ENCODE peak calls at places on chromosomes 16 and 17, in five cellular contexts. Q is psoas muscle; U is CD8-positive, alpha-beta T cell; Z is prostate gland; F is lung. I is an unnamed sample. For H3K4me1, the result is how much of the 10 kb centered on the place peaks cover.

GRCh38 chr17:51353296-51353695 is 93.0 kb downstream of the UTP18 start:
- DNase-seq in Q (no peak), U (no peak), Z (no peak), F (no peak), I (peak)

GRCh38 chr17:63973930-63974593 is 1.3 kb upstream of the SCN4A start:
- DNase-seq in Q (peak), U (no peak), Z (no peak), F (no peak), I (no peak)

GRCh38 chr16:77383606-77384187 is 51.1 kb downstream of the ADAMTS18 start:
- DNase-seq in Q (no peak), U (no peak), Z (no peak), F (no peak), I (no peak)

GRCh38 chr17:64020068-64020766 is at the start of gene ICAM2:
- DNase-seq in Q (peak), U (peak), Z (peak), F (no peak), I (no peak)

GRCh38 chr16:66026211-66026610 is 340.3 kb upstream of the CDH5 start:
- DNase-seq in Q (no peak), U (no peak), Z (peak), F (no peak), I (no peak)

GRCh38 chr17:6279659-6280058 is 155.3 kb downstream of the AIPL1 start:
- DNase-seq in Q (no peak), U (no peak), Z (peak), F (no peak), I (peak)

GRCh38 chr17:37710344-37710886 is 34.4 kb downstream of the HNF1B start:
- DNase-seq in Q (no peak), U (no peak), Z (peak), F (peak), I (no peak)

GRCh38 chr16:27511657-27512056 is 38.1 kb downstream of the GTF3C1 start:
- DNase-seq in Q (peak), U (no peak), Z (no peak), F (no peak), I (no peak)

GRCh38 chr17:75059369-75060345 is 12.6 kb downstream of the KCTD2 start:
- DNase-seq in Q (no peak), U (no peak), Z (peak), F (no peak), I (no peak)

GRCh38 chr17:58333396-58334207 is 5.0 kb upstream of the TSPOAP1 start:
- DNase-seq in Q (no peak), U (no peak), Z (no peak), F (no peak), I (no peak)

GRCh38 chr16:88359008-88359407 is 23.8 kb upstream of the ZNF469 start:
- DNase-seq in Q (peak), U (no peak), Z (no peak), F (no peak), I (no peak)

GRCh38 chr17:9227819-9228407 is 206.6 kb downstream of the NTN1 start:
- DNase-seq in Q (no peak), U (no peak), Z (no peak), F (no peak), I (no peak)

GRCh38 chr16:68901910-68902309 is 58.6 kb downstream of the TANGO6 start:
- DNase-seq in Q (no peak), U (no peak), Z (no peak), F (no peak), I (no peak)

GRCh38 chr17:44321246-44322120 is 3.1 kb downstream of the SLC25A39 start:
- DNase-seq in Q (no peak), U (no peak), Z (no peak), F (no peak), I (no peak)

GRCh38 chr16:89607453-89607852 is 6.0 kb upstream of the DPEP1 start:
- DNase-seq in Q (no peak), U (no peak), Z (no peak), F (no peak), I (no peak)

GRCh38 chr17:13024033-13024432 is 6.2 kb upstream of the ELAC2 start:
- DNase-seq in Q (no peak), U (no peak), Z (no peak), F (no peak), I (no peak)

GRCh38 chr16:69131749-69132423 is 502 bp downstream of the CHTF8 start:
- DNase-seq in Q (peak), U (peak), Z (peak), F (peak), I (no peak)

GRCh38 chr17:41773190-41773588 is 13.3 kb downstream of the JUP start:
- DNase-seq in Q (peak), U (no peak), Z (peak), F (peak), I (peak)

GRCh38 chr16:4433228-4433627 is 7.6 kb downstream of the DNAJA3 start:
- DNase-seq in Q (no peak), U (no peak), Z (no peak), F (no peak), I (no peak)

GRCh38 chr16:83404261-83404660 is 403.5 kb upstream of the HSBP1 start:
- DNase-seq in Q (no peak), U (no peak), Z (no peak), F (no peak), I (no peak)

GRCh38 chr17:28597606-28598383 is 1.0 kb downstream of the SPAG5 start:
- DNase-seq in Q (no peak), U (no peak), Z (no peak), F (no peak), I (no peak)

GRCh38 chr17:81064746-81065475 is 30.0 kb downstream of the BAIAP2 start:
- DNase-seq in Q (no peak), U (no peak), Z (no peak), F (no peak), I (no peak)

GRCh38 chr16:35735403-35736251 is 2276.2 kb downstream of the TP53TG3F start:
- DNase-seq in Q (no peak), U (no peak), Z (no peak), F (no peak), I (no peak)

GRCh38 chr17:2090804-2091534 is 36.1 kb downstream of the HIC1 start:
- DNase-seq in Q (peak), U (no peak), Z (no peak), F (no peak), I (peak)

GRCh38 chr17:21019976-21020575 is 22.7 kb downstream of the USP22 start:
- DNase-seq in Q (peak), U (peak), Z (no peak), F (no peak), I (no peak)

GRCh38 chr17:81582341-81582740 is 30.2 kb upstream of the FAAP100 start:
- DNase-seq in Q (no peak), U (no peak), Z (no peak), F (no peak), I (no peak)

GRCh38 chr16:35629001-35629400 is 2169.6 kb downstream of the TP53TG3F start:
- DNase-seq in Q (no peak), U (no peak), Z (no peak), F (no peak), I (no peak)

GRCh38 chr17:44915321-44915726 is at the start of gene GFAP:
- DNase-seq in Q (no peak), U (no peak), Z (no peak), F (no peak), I (no peak)

GRCh38 chr17:601462-602303 is 113.0 kb downstream of the VPS53 start:
- DNase-seq in Q (no peak), U (no peak), Z (no peak), F (no peak), I (no peak)

GRCh38 chr17:32286518-32286900 is 20.9 kb downstream of the RHBDL3 start:
- DNase-seq in Q (no peak), U (no peak), Z (no peak), F (no peak), I (no peak)

GRCh38 chr16:67170948-67171649 is 761 bp downstream of the NOL3 start:
- DNase-seq in Q (no peak), U (no peak), Z (no peak), F (no peak), I (no peak)
- H3K27ac ChIP-seq in Q (peak), U (no peak), Z (peak), F (peak), I (peak)

DNA sequence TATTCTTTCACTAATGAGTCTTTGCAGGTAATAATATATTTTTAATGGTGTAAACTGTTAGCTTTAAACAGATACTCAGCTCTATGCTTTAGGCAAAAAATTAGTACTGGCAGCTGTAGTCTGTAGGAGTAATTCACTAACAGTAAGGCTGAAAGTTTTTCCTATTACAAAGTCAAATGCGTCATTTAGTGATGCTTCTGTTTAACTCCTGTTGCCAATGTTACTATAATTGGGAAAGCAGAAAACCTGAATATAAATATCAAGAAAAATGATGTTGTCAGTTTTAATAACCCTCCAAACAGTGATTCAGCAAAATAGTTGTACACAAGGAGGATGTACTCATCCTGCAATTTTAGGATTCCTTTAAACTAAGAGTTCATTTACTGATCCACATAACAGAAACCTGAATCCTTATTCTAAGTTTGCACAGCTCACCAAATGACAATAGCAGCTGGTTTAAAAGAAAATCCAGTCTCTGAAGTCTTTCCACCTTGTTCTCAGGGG is 4.3 kb downstream of the CDR2 start:
- DNase-seq in Q (no peak), U (no peak), Z (no peak), F (no peak), I (no peak)
- H3K4me1 ChIP-seq in Q (under half), U (half or more), Z (under half), F (under half), I (half or more)

GRCh38 chr17:71633391-71633849 is 487.4 kb upstream of the SOX9 start:
- DNase-seq in Q (no peak), U (no peak), Z (peak), F (no peak), I (peak)
- H3K27ac ChIP-seq in Q (no peak), U (no peak), Z (no peak), F (no peak), I (no peak)

GRCh38 chr17:55308613-55309332 is 44.0 kb downstream of the HLF start:
- DNase-seq in Q (no peak), U (no peak), Z (no peak), F (no peak), I (no peak)
- H3K4me1 ChIP-seq in Q (under half), U (under half), Z (under half), F (under half), I (under half)

DNA sequence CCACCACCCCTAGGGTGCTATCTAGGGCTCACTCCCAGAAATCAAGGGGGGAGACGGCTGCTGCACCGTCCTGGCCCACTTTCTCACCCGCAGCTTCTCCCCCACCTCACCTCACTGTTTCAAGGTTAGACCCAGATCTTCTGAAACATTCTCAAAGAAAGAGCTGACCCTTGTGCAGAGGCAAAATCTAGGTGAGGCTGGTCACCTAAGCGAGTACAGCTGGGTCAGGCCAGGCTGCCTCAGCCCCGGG is 27.0 kb downstream of the GNPTG start:
- DNase-seq in Q (no peak), U (no peak), Z (no peak), F (no peak), I (no peak)
- H3K27ac ChIP-seq in Q (peak), U (no peak), Z (no peak), F (peak), I (no peak)

GRCh38 chr17:77424585-77425344 is 284.0 kb downstream of the SEC14L1 start:
- DNase-seq in Q (peak), U (no peak), Z (no peak), F (peak), I (no peak)
- H3K4me1 ChIP-seq in Q (half or more), U (half or more), Z (under half), F (half or more), I (half or more)